ENCODE peak calls at places on chromosome 11, in nine cellular contexts. B is mesenchymal stem cell, X is HCT116, I is GM23248, S is IMR-90, D is SK-N-MC, U is fibroblast of lung, E is MM.1S, R is HepG2. M is an unnamed sample.

GRCh38 chr11:121965330-121965729 is 150.7 kb downstream of the BLID start:
- DNase-seq in S (peak; percentile 74), U (peak; percentile 65), X (no peak), B (peak; percentile 50), I (peak; percentile 57), R (no peak), D (no peak), E (no peak), M (no peak)

GRCh38 chr11:24234822-24235508 is 261.9 kb upstream of the LUZP2 start:
- DNase-seq in U (peak; percentile 59), B (peak; percentile 66), S (peak; percentile 79), I (peak; percentile 7), X (no peak), E (no peak), R (no peak), D (no peak), M (no peak)

GRCh38 chr11:65329944-65330403 is 3.7 kb upstream of the DPF2 start:
- DNase-seq in I (peak; percentile 94), D (peak; percentile 95), R (peak; percentile 86), B (peak; percentile 90), S (peak; percentile 92), E (peak; percentile 90), U (peak; percentile 82), X (peak; percentile 93), M (peak; percentile 82)

GRCh38 chr11:113989916-113990315 is 15.0 kb downstream of the HTR3A start:
- DNase-seq in E (no peak), X (no peak), U (no peak), S (no peak), B (no peak), D (no peak), I (no peak), R (no peak), M (no peak)

GRCh38 chr11:33802414-33802950 is 28.2 kb upstream of the FBXO3 start:
- DNase-seq in R (peak; percentile 37), I (peak; percentile 93), E (peak; percentile 46), S (peak; percentile 88), D (peak; percentile 66), X (peak; percentile 85), B (peak; percentile 88), U (peak; percentile 92), M (no peak)

GRCh38 chr11:33062137-33062536 is 22.8 kb downstream of the TCP11L1 start:
- DNase-seq in E (no peak), I (no peak), X (no peak), S (no peak), B (peak; percentile 54), U (no peak), R (no peak), D (no peak), M (no peak)

GRCh38 chr11:14357843-14358728 is 897 bp downstream of the RRAS2 start:
- DNase-seq in U (peak; percentile 74), X (peak; percentile 37), S (peak; percentile 54), B (peak; percentile 80), I (peak; percentile 85), E (peak; percentile 36), R (peak; percentile 66), D (no peak), M (peak; percentile 65)

GRCh38 chr11:63745304-63746170 is 23.0 kb downstream of the ZFTA start:
- DNase-seq in U (no peak), D (no peak), B (peak; percentile 22), E (no peak), R (no peak), X (no peak), I (peak; percentile 15), S (no peak), M (no peak)

GRCh38 chr11:14584595-14584994 is 59.0 kb upstream of the PDE3B start:
- DNase-seq in I (no peak), E (no peak), D (no peak), B (no peak), U (no peak), X (no peak), S (no peak), R (peak; percentile 88), M (no peak)

GRCh38 chr11:44199816-44200215 is 104.3 kb downstream of the EXT2 start:
- DNase-seq in R (no peak), U (peak; percentile 27), E (no peak), D (no peak), S (peak; percentile 47), X (no peak), I (no peak), B (no peak), M (no peak)

GRCh38 chr11:126403039-126403438 is 47.6 kb downstream of the ST3GAL4 start:
- DNase-seq in B (no peak), E (no peak), R (no peak), S (no peak), I (no peak), X (no peak), D (peak; percentile 70), U (no peak), M (no peak)

GRCh38 chr11:839875-840617 is 2.3 kb downstream of the POLR2L start:
- DNase-seq in E (no peak), X (no peak), I (peak; percentile 69), B (no peak), R (no peak), U (no peak), D (no peak), S (no peak), M (no peak)

GRCh38 chr11:122626266-122626665 is 29.3 kb upstream of the UBASH3B start:
- DNase-seq in R (no peak), I (no peak), D (no peak), S (no peak), E (no peak), B (no peak), U (no peak), X (no peak), M (no peak)

GRCh38 chr11:100004541-100004940 is 682.5 kb upstream of the ARHGAP42 start:
- DNase-seq in U (no peak), R (no peak), S (no peak), I (no peak), E (no peak), D (no peak), X (no peak), B (peak; percentile 94), M (no peak)

GRCh38 chr11:23520226-23520960 is 660.1 kb upstream of the CCDC179 start:
- DNase-seq in S (no peak), D (no peak), X (no peak), I (no peak), E (no peak), U (no peak), B (no peak), R (no peak), M (no peak)

GRCh38 chr11:119729581-119730346 is 764 bp upstream of the NECTIN1 start:
- DNase-seq in E (no peak), R (no peak), B (peak; percentile 65), S (peak; percentile 39), D (no peak), X (peak; percentile 32), I (peak; percentile 72), U (peak; percentile 61), M (no peak)

GRCh38 chr11:109422755-109423113 is 744 bp downstream of the C11orf87 start:
- DNase-seq in X (no peak), B (no peak), I (peak; percentile 58), D (no peak), E (no peak), U (no peak), S (no peak), R (no peak), M (no peak)

GRCh38 chr11:35139883-35140282 is 912 bp downstream of the CD44 start:
- DNase-seq in E (no peak), X (no peak), S (no peak), U (peak; percentile 46), I (peak; percentile 51), D (no peak), B (peak; percentile 40), R (no peak), M (peak; percentile 35)
- H3K9ac ChIP-seq in E (peak overlapping the region; percentile 97), X (peak overlapping the region; percentile 99), S (peak overlapping the region; percentile 88), U (peak overlapping the region; percentile 93), I (peak overlapping the region; percentile 99), D (no peak overlapping the region), B (peak overlapping the region; percentile 96), R (no peak overlapping the region), M (peak overlapping the region; percentile 88)

GRCh38 chr11:45614196-45614828 is 51.1 kb downstream of the CHST1 start:
- DNase-seq in S (no peak), D (no peak), I (no peak), B (no peak), U (no peak), X (no peak), R (no peak), E (no peak), M (no peak)
- H3K9ac ChIP-seq in S (no peak overlapping the region), D (no peak overlapping the region), I (no peak overlapping the region), B (no peak overlapping the region), U (no peak overlapping the region), X (no peak overlapping the region), R (no peak overlapping the region), E (no peak overlapping the region), M (no peak overlapping the region)

GRCh38 chr11:130071211-130071712 is 1.6 kb downstream of the APLP2 start:
- DNase-seq in I (peak; percentile 65), U (peak; percentile 57), S (peak; percentile 35), D (no peak), B (peak; percentile 18), R (peak; percentile 13), E (no peak), X (no peak), M (no peak)
- H3K9ac ChIP-seq in I (peak overlapping the region; percentile 67), U (peak overlapping the region; percentile 13), S (peak overlapping the region; percentile 12), D (peak overlapping the region; percentile 76), B (peak overlapping the region; percentile 90), R (peak overlapping the region; percentile 84), E (no peak overlapping the region), X (peak overlapping the region; percentile 78), M (peak overlapping the region; percentile 88)

GRCh38 chr11:67583319-67584204 is at the start of gene GSTP1:
- DNase-seq in B (peak; percentile 94), I (peak; percentile 96), R (no peak), E (peak; percentile 91), X (peak; percentile 61), S (peak; percentile 88), D (no peak), U (peak; percentile 87), M (peak; percentile 90)

GRCh38 chr11:67584881-67585873 is 1.6 kb downstream of the GSTP1 start:
- DNase-seq in D (no peak), R (no peak), S (no peak), X (no peak), E (no peak), I (peak; percentile 30), B (peak; percentile 21), U (no peak), M (peak; percentile 40)

GRCh38 chr11:67585911-67586310 is 2.3 kb downstream of the GSTP1 start:
- DNase-seq in X (no peak), I (peak; percentile 17), U (no peak), R (no peak), B (no peak), E (no peak), D (no peak), S (no peak), M (no peak)

GRCh38 chr11:67584205-67584880 is 731 bp downstream of the GSTP1 start:
- DNase-seq in I (peak; percentile 80), D (no peak), B (peak; percentile 65), U (peak; percentile 62), R (no peak), S (peak; percentile 54), X (no peak), E (peak; percentile 39), M (peak; percentile 78)

GRCh38 chr11:67586568-67587250 is 3.1 kb downstream of the GSTP1 start:
- DNase-seq in D (no peak), U (no peak), R (no peak), I (no peak), X (no peak), B (no peak), S (no peak), E (no peak), M (no peak)
- H3K9ac ChIP-seq in D (no peak overlapping the region), U (no peak overlapping the region), R (no peak overlapping the region), I (no peak overlapping the region), X (no peak overlapping the region), B (no peak overlapping the region), S (no peak overlapping the region), E (no peak overlapping the region), M (no peak overlapping the region)